ENCODE peak calls at places on chromosomes 7 and 10, in four cellular contexts. L is WTC11, O is RWPE1, V is fibroblast of the aortic adventitia. X is an unnamed sample.

GRCh38 chr10:5600908-5601307 is 65.5 kb downstream of the ASB13 start:
- DNase-seq in L (no peak), O (no peak), V (no peak), X (no peak)

GRCh38 chr10:79070091-79070610 is 1.4 kb downstream of the ZMIZ1 start:
- DNase-seq in O (no peak), V (peak), L (peak), X (no peak)

GRCh38 chr7:152424348-152425108 is 11.3 kb downstream of the KMT2C start:
- DNase-seq in L (no peak), O (no peak), V (peak), X (no peak)

GRCh38 chr10:5619366-5620211 is 46.8 kb downstream of the ASB13 start:
- DNase-seq in L (no peak), V (peak), O (no peak), X (no peak)

GRCh38 chr10:68597407-68597806 is 37.3 kb downstream of the TET1 start:
- DNase-seq in O (no peak), V (no peak), L (no peak), X (no peak)

GRCh38 chr7:132402751-132403245 is 173.5 kb downstream of the PLXNA4 start:
- DNase-seq in L (no peak), O (no peak), V (peak), X (no peak)

GRCh38 chr7:128004623-128005022 is 26.6 kb downstream of the LRRC4 start:
- DNase-seq in O (no peak), L (no peak), V (no peak), X (no peak)

GRCh38 chr10:86718556-86718955 is 37.9 kb upstream of the BMPR1A start:
- DNase-seq in L (no peak), V (no peak), O (no peak), X (no peak)

GRCh38 chr10:113011592-113012374 is 61.7 kb downstream of the TCF7L2 start:
- DNase-seq in L (no peak), O (no peak), V (no peak), X (no peak)

DNA sequence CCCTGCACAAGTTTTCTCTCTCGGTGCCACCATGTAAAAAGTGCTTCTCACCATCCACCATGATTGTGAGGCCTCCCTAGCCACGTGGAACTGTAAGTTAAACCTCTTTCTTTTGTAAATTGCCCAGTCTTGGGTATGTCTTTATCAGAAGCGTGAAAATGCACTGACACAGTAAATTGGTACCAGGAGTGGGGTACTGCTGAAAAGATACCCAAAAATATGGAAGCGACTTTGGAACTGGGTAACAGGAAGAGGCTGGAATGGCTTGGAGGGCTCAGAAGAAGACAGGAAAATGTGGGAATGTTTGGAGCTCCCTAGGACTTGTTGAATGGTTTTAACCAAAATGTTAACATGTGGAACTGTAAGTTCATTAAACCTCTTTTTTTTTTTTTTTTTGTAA is 15.6 kb upstream of the SLC13A1 start:
- DNase-seq in V (no peak), L (no peak), O (no peak), X (no peak)
- TF ChIP-seq CTCF in V (no peak), L (no peak), O (no peak), X (no peak)

DNA sequence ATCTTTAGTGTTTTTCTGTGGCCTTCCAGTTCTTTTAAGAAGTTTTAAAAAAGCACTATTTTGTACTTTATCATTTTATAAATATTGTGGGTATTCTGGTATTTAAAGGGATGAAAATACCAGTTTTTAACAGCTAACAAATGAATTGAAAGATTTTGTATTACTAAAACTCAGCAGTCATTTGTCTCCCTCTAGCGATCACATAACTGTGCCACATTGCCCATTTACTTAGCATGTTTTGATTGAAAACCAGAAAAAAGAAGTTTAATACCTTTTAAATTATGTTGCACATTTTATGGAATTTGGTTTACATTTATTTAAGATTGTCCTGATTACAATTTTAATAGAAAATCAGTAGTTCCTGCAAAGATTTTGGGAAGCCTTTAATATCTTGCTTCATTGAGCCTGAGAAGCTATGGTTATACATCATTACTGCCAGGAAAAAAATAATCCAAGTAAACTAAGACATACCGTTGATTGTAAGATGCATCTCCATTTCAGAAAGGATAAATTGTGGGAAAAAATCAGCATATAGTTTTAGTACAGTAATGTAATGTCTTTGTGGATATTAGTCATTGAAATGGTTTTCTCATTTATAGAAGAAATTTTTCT is 34.9 kb downstream of the TAX1BP1 start:
- DNase-seq in L (no peak), O (peak), V (peak), X (no peak)
- TF ChIP-seq CTCF in L (no peak), O (peak), V (peak), X (peak)

GRCh38 chr7:144011458-144012230 is 11.5 kb downstream of the OR6B1 start:
- DNase-seq in V (peak), O (peak), L (no peak), X (no peak)
- TF ChIP-seq CTCF in V (peak), O (peak), L (no peak), X (no peak)

GRCh38 chr10:133278577-133279265 is 2.1 kb upstream of the ADAM8 start:
- DNase-seq in O (peak), V (no peak), L (no peak), X (peak)
- TF ChIP-seq CTCF in O (no peak), V (no peak), L (no peak), X (no peak)

GRCh38 chr7:108815815-108816214 is 246.1 kb downstream of the DNAJB9 start:
- DNase-seq in O (no peak), L (no peak), V (no peak), X (no peak)
- TF ChIP-seq CTCF in O (no peak), L (no peak), V (no peak), X (no peak)

GRCh38 chr7:33883566-33883965 is 21.8 kb upstream of the BMPER start:
- DNase-seq in L (no peak), O (no peak), V (no peak), X (no peak)

GRCh38 chr7:33888206-33888605 is 17.1 kb upstream of the BMPER start:
- DNase-seq in V (no peak), O (no peak), L (peak), X (no peak)

GRCh38 chr7:33885290-33886005 is 19.9 kb upstream of the BMPER start:
- DNase-seq in L (no peak), V (no peak), O (no peak), X (no peak)

GRCh38 chr7:33887576-33887975 is 17.8 kb upstream of the BMPER start:
- DNase-seq in L (no peak), V (no peak), O (no peak), X (no peak)

DNA sequence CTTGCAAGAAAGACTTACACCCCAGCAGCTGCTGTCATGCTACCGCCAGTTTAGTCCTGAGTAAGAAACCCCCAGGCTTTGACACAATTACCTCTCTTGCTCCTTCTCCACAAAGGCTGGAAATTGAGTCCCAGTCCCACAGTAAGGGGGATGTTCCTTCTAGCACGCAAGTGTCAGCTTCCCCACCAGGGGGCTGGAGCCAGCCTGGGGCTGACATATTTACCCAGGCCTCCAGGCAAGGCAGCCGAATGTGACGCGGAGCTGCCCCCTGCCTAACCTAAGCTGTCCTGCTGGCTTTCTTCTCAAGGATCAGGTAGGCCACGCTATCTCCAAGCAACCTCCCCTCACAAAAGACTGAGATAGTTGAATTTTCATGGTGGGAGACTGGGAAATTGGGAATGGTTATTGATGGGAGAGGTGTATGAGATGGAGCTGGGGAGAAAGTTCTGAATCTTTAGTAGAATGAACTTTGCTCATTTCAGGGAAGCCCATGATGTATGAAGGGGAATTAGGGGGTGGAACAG is 19.2 kb upstream of the BMPER start:
- DNase-seq in O (peak), L (peak), V (no peak), X (no peak)
- TF ChIP-seq CTCF in O (no peak), L (peak), V (peak), X (no peak)

GRCh38 chr10:70430489-70431445 is 10.7 kb downstream of the NODAL start:
- DNase-seq in V (peak), L (peak), O (no peak), X (peak)
- TF ChIP-seq CTCF in V (no peak), L (no peak), O (no peak), X (no peak)

DNA sequence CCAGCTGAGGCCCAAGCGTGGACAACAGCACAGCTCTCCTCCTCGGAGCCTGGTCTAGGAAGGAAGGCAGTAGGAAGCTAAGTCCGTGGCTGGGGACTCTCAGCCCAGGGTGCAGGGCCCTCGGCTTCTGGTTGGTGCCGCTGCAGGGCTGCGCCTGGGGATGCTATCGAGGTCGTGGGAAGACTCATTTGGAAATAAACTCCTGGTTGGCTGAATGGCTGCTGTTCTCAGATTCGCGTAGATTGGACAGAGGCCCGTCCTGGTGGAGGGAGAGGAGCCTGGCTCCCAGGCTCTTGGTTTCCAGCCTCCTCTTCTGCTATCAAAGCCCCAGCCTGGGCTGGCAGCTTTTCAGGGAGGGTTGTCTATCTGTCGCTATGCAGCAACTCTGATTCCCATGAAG is 152.6 kb upstream of the FZD8 start:
- DNase-seq in O (no peak), V (peak), L (peak), X (no peak)
- TF ChIP-seq CTCF in O (no peak), V (peak), L (no peak), X (no peak)